ENCODE peak calls at places on chromosome 12, in eight cellular contexts. N is SK-N-SH, V is ovary, J is thoracic aorta, Z is A549, L is suprapubic skin, G is heart left ventricle, C is pancreas. K is an unnamed sample. For H3K4me1, the result is how much of the 10 kb centered on the place peaks cover.

GRCh38 chr12:94590428-94590827 is 59.9 kb downstream of the TMCC3 start:
- DNase-seq in N (peak), V (no peak), J (no peak), Z (no peak), L (no peak), G (no peak), C (no peak), K (no peak)

GRCh38 chr12:101021911-101022388 is 188.1 kb downstream of the SLC5A8 start:
- DNase-seq in N (no peak), V (no peak), J (no peak), Z (peak), L (no peak), G (no peak), C (no peak), K (no peak)

GRCh38 chr12:75944097-75944904 is 87.3 kb downstream of the PHLDA1 start:
- DNase-seq in N (no peak), V (no peak), J (no peak), Z (peak), L (no peak), G (no peak), C (no peak), K (no peak)

GRCh38 chr12:124852329-124852831 is 11.3 kb downstream of the SCARB1 start:
- DNase-seq in N (no peak), V (peak), J (no peak), Z (no peak), L (no peak), G (peak), C (peak), K (no peak)

GRCh38 chr12:56629459-56630179 is 507 bp downstream of the BAZ2A start:
- DNase-seq in N (peak), V (peak), J (no peak), Z (peak), L (no peak), G (no peak), C (peak), K (peak)

GRCh38 chr12:64452559-64453329 is 824 bp downstream of the TBK1 start:
- DNase-seq in N (peak), V (no peak), J (no peak), Z (peak), L (no peak), G (no peak), C (no peak), K (no peak)

GRCh38 chr12:115495300-115495699 is 782.2 kb downstream of the MED13L start:
- DNase-seq in N (no peak), V (no peak), J (no peak), Z (no peak), L (no peak), G (no peak), C (no peak), K (no peak)

GRCh38 chr12:12806784-12807516 is 6.2 kb upstream of the DDX47 start:
- DNase-seq in N (no peak), V (no peak), J (no peak), Z (no peak), L (no peak), G (no peak), C (no peak), K (no peak)

GRCh38 chr12:76346236-76346635 is 2.0 kb downstream of the BBS10 start:
- DNase-seq in N (no peak), V (no peak), J (no peak), Z (no peak), L (no peak), G (no peak), C (no peak), K (no peak)

GRCh38 chr12:108561852-108562347 is 496 bp upstream of the ISCU start:
- DNase-seq in N (no peak), V (no peak), J (no peak), Z (no peak), L (no peak), G (no peak), C (no peak), K (no peak)

GRCh38 chr12:104733717-104734175 is 224.3 kb downstream of the SLC41A2 start:
- DNase-seq in N (peak), V (no peak), J (no peak), Z (no peak), L (no peak), G (no peak), C (no peak), K (no peak)

GRCh38 chr12:31005944-31006361 is 67.7 kb upstream of the DDX11 start:
- DNase-seq in N (peak), V (no peak), J (no peak), Z (peak), L (peak), G (no peak), C (no peak), K (peak)

GRCh38 chr12:13573698-13574321 is 377.3 kb downstream of the EMP1 start:
- DNase-seq in N (no peak), V (no peak), J (no peak), Z (peak), L (no peak), G (no peak), C (no peak), K (no peak)

GRCh38 chr12:106197906-106198623 is 49.8 kb downstream of the CKAP4 start:
- DNase-seq in N (no peak), V (no peak), J (no peak), Z (no peak), L (no peak), G (no peak), C (no peak), K (no peak)

GRCh38 chr12:85872497-85873091 is 1.5 kb upstream of the NTS start:
- DNase-seq in N (peak), V (no peak), J (no peak), Z (peak), L (no peak), G (no peak), C (no peak), K (no peak)

GRCh38 chr12:121516437-121517011 is 64.3 kb downstream of the KDM2B start:
- DNase-seq in N (no peak), V (no peak), J (no peak), Z (no peak), L (no peak), G (no peak), C (no peak), K (no peak)

GRCh38 chr12:63802012-63802608 is 22.4 kb downstream of the RXYLT1 start:
- DNase-seq in N (peak), V (no peak), J (no peak), Z (peak), L (no peak), G (no peak), C (no peak), K (no peak)

GRCh38 chr12:67919406-67919805 is 69.8 kb upstream of the IFNG-AS1 start:
- DNase-seq in N (no peak), V (no peak), J (no peak), Z (no peak), L (no peak), G (no peak), C (no peak), K (no peak)

GRCh38 chr12:53052419-53053222 is 2.8 kb downstream of the TNS2 start:
- DNase-seq in N (no peak), V (peak), J (peak), Z (no peak), L (peak), G (peak), C (peak), K (peak)

GRCh38 chr12:91361864-91362263 is 179.2 kb upstream of the DCN start:
- DNase-seq in N (no peak), V (no peak), J (no peak), Z (peak), L (no peak), G (no peak), C (no peak), K (no peak)

GRCh38 chr12:88693837-88694445 is 113.7 kb upstream of the KITLG start:
- DNase-seq in N (no peak), V (no peak), J (no peak), Z (no peak), L (no peak), G (no peak), C (no peak), K (no peak)

GRCh38 chr12:4133636-4134433 is 139.7 kb upstream of the CCND2 start:
- DNase-seq in N (no peak), V (no peak), J (no peak), Z (no peak), L (peak), G (no peak), C (no peak), K (no peak)

GRCh38 chr12:40947812-40948211 is 240.3 kb upstream of the PDZRN4 start:
- DNase-seq in N (no peak), V (no peak), J (no peak), Z (no peak), L (no peak), G (no peak), C (no peak), K (no peak)

GRCh38 chr12:120290541-120291312 is 976 bp downstream of the RNU4-2 start:
- DNase-seq in N (no peak), V (no peak), J (no peak), Z (peak), L (no peak), G (no peak), C (peak), K (no peak)

GRCh38 chr12:103540319-103540718 is 44.6 kb upstream of the C12orf42 start:
- DNase-seq in N (no peak), V (no peak), J (no peak), Z (no peak), L (no peak), G (no peak), C (no peak), K (no peak)

GRCh38 chr12:120235369-120236123 is 30.0 kb downstream of the PXN start:
- DNase-seq in N (no peak), V (no peak), J (no peak), Z (peak), L (peak), G (peak), C (no peak), K (no peak)

GRCh38 chr12:62435337-62436163 is 31.1 kb upstream of the MON2 start:
- DNase-seq in N (peak), V (peak), J (peak), Z (peak), L (no peak), G (peak), C (peak), K (peak)

GRCh38 chr12:101604132-101604531 is 9.4 kb downstream of the MYBPC1 start:
- DNase-seq in N (no peak), V (no peak), J (no peak), Z (no peak), L (no peak), G (no peak), C (no peak), K (no peak)

GRCh38 chr12:22543246-22544037 is 900 bp downstream of the C2CD5 start:
- DNase-seq in N (no peak), V (peak), J (peak), Z (no peak), L (peak), G (peak), C (peak), K (peak)

DNA sequence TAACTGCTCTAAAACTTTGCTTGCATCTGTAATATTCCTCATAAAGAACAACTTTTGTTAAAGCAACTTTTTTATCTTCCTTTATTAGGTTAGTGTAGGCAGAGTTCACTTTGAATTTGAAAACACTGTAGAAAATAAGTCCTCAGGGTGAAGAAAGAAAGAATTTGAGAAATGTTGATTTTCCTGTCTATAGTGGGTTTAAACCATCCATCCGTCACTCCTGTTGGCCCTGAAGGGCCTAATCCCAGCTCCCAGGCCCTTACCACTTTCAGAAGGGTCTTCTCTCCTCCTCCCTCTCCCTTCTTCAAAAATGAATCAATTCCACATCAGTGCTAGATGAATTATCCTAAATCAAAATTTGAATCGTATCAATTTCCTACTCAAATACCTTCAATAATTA is 4.9 kb upstream of the SLC2A3 start:
- DNase-seq in N (no peak), V (no peak), J (no peak), Z (no peak), L (no peak), G (no peak), C (no peak), K (no peak)
- H3K27ac ChIP-seq in N (no peak), V (no peak), J (no peak), Z (no peak), L (no peak), G (no peak), C (no peak), K (no peak)

GRCh38 chr12:2959508-2960431 is 573 bp downstream of the TEAD4 start:
- DNase-seq in N (peak), V (peak), J (no peak), Z (peak), L (no peak), G (peak), C (peak), K (peak)

GRCh38 chr12:2959194-2959507 is at the start of gene TEAD4:
- DNase-seq in N (peak), V (peak), J (no peak), Z (peak), L (no peak), G (peak), C (peak), K (peak)

GRCh38 chr12:2955888-2956287 is 3.3 kb upstream of the TEAD4 start:
- DNase-seq in N (no peak), V (no peak), J (no peak), Z (no peak), L (no peak), G (no peak), C (no peak), K (no peak)

GRCh38 chr12:2958432-2959193 is 584 bp upstream of the TEAD4 start:
- DNase-seq in N (peak), V (peak), J (no peak), Z (peak), L (no peak), G (peak), C (peak), K (peak)

DNA sequence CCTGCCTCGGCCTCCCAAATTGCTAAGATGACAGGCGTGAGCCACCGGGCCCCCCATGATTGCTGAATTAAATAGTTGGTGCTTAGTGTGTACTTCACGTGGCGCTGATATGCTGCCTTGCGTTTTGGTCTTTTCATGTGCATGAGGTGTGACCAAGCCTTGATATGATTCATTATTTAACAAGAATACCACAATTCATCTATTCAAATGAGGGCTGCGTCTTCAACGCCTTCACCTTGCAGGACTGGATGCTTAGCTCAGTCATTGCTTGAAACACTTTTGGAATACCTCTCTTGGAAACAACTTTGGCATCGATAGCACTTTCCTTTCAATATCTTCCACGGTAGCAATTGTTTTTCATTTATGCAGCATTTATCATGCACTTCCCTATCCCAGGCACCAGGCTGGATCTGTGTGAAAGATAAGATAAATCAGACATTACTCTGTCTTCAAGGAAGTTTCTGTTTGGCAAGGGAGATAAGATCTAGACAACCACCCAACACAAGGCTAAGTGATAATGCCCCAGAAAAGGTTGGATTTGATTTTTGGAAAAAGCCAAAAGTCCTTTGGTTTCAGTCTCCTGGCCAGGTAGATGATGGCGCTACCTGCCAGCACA is 1.3 kb upstream of the TEAD4 start:
- DNase-seq in N (no peak), V (no peak), J (no peak), Z (peak), L (no peak), G (no peak), C (no peak), K (no peak)
- TF ChIP-seq CTCF in N (no peak), V (no peak), J (no peak), Z (no peak), L (no peak), G (no peak), C (no peak), K (no peak)

GRCh38 chr12:6223545-6223944 is 23.3 kb downstream of the CD9 start:
- DNase-seq in N (no peak), V (no peak), J (no peak), Z (no peak), L (no peak), G (no peak), C (no peak), K (no peak)
- H3K4me1 ChIP-seq in N (under half), V (under half), J (half or more), Z (under half), L (half or more), G (half or more), C (under half), K (under half)

GRCh38 chr12:96208801-96209534 is 14.8 kb downstream of the ELK3 start:
- DNase-seq in N (no peak), V (no peak), J (no peak), Z (no peak), L (no peak), G (no peak), C (no peak), K (no peak)
- H3K27ac ChIP-seq in N (peak), V (no peak), J (no peak), Z (no peak), L (no peak), G (peak), C (no peak), K (peak)

K was measured in uterus.